ENCODE peak calls at places on chromosomes 16 and 17, in eight cellular contexts. C, N, L, F, A, X, M and T are unnamed samples.

GRCh38 chr17:64982139-64982802 is 63.0 kb upstream of the LRRC37A3 start:
- DNase-seq in C (no peak), N (no peak), L (no peak), F (no peak), A (no peak), X (no peak), M (no peak), T (no peak)

GRCh38 chr17:73092518-73093135 is at the start of gene SLC39A11:
- DNase-seq in C (peak), N (peak), L (peak), F (peak), A (peak), X (peak), M (peak), T (peak)

GRCh38 chr16:19001788-19002187 is 18.1 kb downstream of the TMC7 start:
- DNase-seq in C (no peak), N (no peak), L (no peak), F (no peak), A (no peak), X (no peak), M (no peak), T (no peak)

GRCh38 chr17:76427457-76428231 is 25.3 kb downstream of the UBE2O start:
- DNase-seq in C (no peak), N (no peak), L (no peak), F (no peak), A (no peak), X (no peak), M (no peak), T (no peak)

GRCh38 chr17:63940584-63940983 is 8.5 kb upstream of the CD79B start:
- DNase-seq in C (no peak), N (no peak), L (no peak), F (no peak), A (no peak), X (no peak), M (no peak), T (no peak)

GRCh38 chr16:16025214-16025968 is 76.0 kb downstream of the ABCC1 start:
- DNase-seq in C (peak), N (no peak), L (no peak), F (no peak), A (peak), X (peak), M (no peak), T (peak)

GRCh38 chr17:55577687-55578086 is 66.4 kb upstream of the SMIM36 start:
- DNase-seq in C (no peak), N (no peak), L (no peak), F (no peak), A (no peak), X (no peak), M (no peak), T (no peak)

GRCh38 chr17:40553694-40554534 is 11.4 kb downstream of the CCR7 start:
- DNase-seq in C (no peak), N (no peak), L (no peak), F (peak), A (peak), X (no peak), M (peak), T (no peak)

GRCh38 chr17:64767269-64767997 is 105.3 kb upstream of the SMURF2 start:
- DNase-seq in C (no peak), N (no peak), L (no peak), F (no peak), A (no peak), X (no peak), M (no peak), T (no peak)

GRCh38 chr17:4945176-4945943 is 3.0 kb downstream of the PFN1 start:
- DNase-seq in C (peak), N (no peak), L (peak), F (peak), A (peak), X (peak), M (no peak), T (no peak)

GRCh38 chr16:30351586-30352419 is 3.3 kb downstream of the CD2BP2 start:
- DNase-seq in C (no peak), N (no peak), L (peak), F (peak), A (no peak), X (peak), M (no peak), T (no peak)

GRCh38 chr17:45267436-45268055 is 5.7 kb upstream of the SPATA32 start:
- DNase-seq in C (no peak), N (no peak), L (no peak), F (no peak), A (no peak), X (no peak), M (no peak), T (no peak)

GRCh38 chr16:10787304-10787703 is 31.3 kb downstream of the TVP23A start:
- DNase-seq in C (no peak), N (no peak), L (no peak), F (no peak), A (no peak), X (no peak), M (no peak), T (no peak)

GRCh38 chr16:54099627-54100026 is 187.0 kb downstream of the IRX3 start:
- DNase-seq in C (no peak), N (no peak), L (no peak), F (no peak), A (no peak), X (no peak), M (no peak), T (no peak)

GRCh38 chr16:15672514-15673167 is 22.6 kb downstream of the NDE1 start:
- DNase-seq in C (peak), N (peak), L (peak), F (peak), A (peak), X (peak), M (no peak), T (peak)

GRCh38 chr17:31293586-31293985 is 3.5 kb downstream of the OMG start:
- DNase-seq in C (no peak), N (no peak), L (no peak), F (no peak), A (no peak), X (no peak), M (no peak), T (no peak)

GRCh38 chr17:33511670-33512069 is 218.6 kb upstream of the ASIC2 start:
- DNase-seq in C (no peak), N (no peak), L (no peak), F (no peak), A (no peak), X (no peak), M (no peak), T (no peak)

GRCh38 chr17:5788266-5788900 is 204.1 kb upstream of the NLRP1 start:
- DNase-seq in C (no peak), N (no peak), L (no peak), F (no peak), A (peak), X (peak), M (no peak), T (no peak)

GRCh38 chr16:88882358-88883030 is 16.0 kb upstream of the PABPN1L start:
- DNase-seq in C (no peak), N (no peak), L (peak), F (no peak), A (peak), X (no peak), M (no peak), T (no peak)

GRCh38 chr16:53457670-53458069 is 23.4 kb downstream of the RBL2 start:
- DNase-seq in C (peak), N (no peak), L (peak), F (peak), A (no peak), X (no peak), M (no peak), T (peak)

GRCh38 chr17:1959871-1960569 is 65.1 kb downstream of the RTN4RL1 start:
- DNase-seq in C (no peak), N (no peak), L (no peak), F (no peak), A (no peak), X (no peak), M (no peak), T (no peak)

GRCh38 chr16:87765473-87765775 is 362 bp downstream of the KLHDC4 start:
- DNase-seq in C (no peak), N (no peak), L (no peak), F (no peak), A (peak), X (no peak), M (no peak), T (no peak)

GRCh38 chr17:44733753-44734152 is 25.0 kb upstream of the ADAM11 start:
- DNase-seq in C (no peak), N (no peak), L (no peak), F (no peak), A (peak), X (no peak), M (peak), T (no peak)

GRCh38 chr17:77356690-77357201 is 216.0 kb downstream of the SEC14L1 start:
- DNase-seq in C (no peak), N (no peak), L (peak), F (peak), A (no peak), X (no peak), M (no peak), T (no peak)

GRCh38 chr17:5555254-5555653 is 29.1 kb downstream of the NLRP1 start:
- DNase-seq in C (no peak), N (no peak), L (no peak), F (no peak), A (no peak), X (no peak), M (no peak), T (no peak)

GRCh38 chr17:17366941-17367885 is 64.0 kb downstream of the NT5M start:
- DNase-seq in C (no peak), N (no peak), L (no peak), F (no peak), A (no peak), X (no peak), M (no peak), T (no peak)